ENCODE peak calls at places on chromosomes 6 and 20, in nine cellular contexts. One of them, this sample, is unnamed.

GRCh38 chr20:34883809-34884208 is 7.4 kb downstream of the ACSS2 start:
- DNase-seq in AG04450: no peak
- DNase-seq in tibial nerve: no peak
- DNase-seq in hepatocyte: no peak
- DNase-seq in WERI-Rb-1: no peak
- DNase-seq in left lung: no peak
- DNase-seq in neural progenitor cell: no peak
- DNase-seq in HFF-Myc: no peak
- DNase-seq in HCT116: no peak
- DNase-seq in this sample: no peak

GRCh38 chr6:90375681-90376439 is 79.2 kb upstream of the BACH2 start:
- DNase-seq in AG04450: peak
- DNase-seq in tibial nerve: peak
- DNase-seq in hepatocyte: no peak
- DNase-seq in WERI-Rb-1: no peak
- DNase-seq in left lung: no peak
- DNase-seq in neural progenitor cell: no peak
- DNase-seq in HFF-Myc: peak
- DNase-seq in HCT116: no peak
- DNase-seq in this sample: no peak

GRCh38 chr20:38877483-38877882 is 48.7 kb upstream of the FAM83D start:
- DNase-seq in AG04450: no peak
- DNase-seq in tibial nerve: no peak
- DNase-seq in hepatocyte: no peak
- DNase-seq in WERI-Rb-1: no peak
- DNase-seq in left lung: no peak
- DNase-seq in neural progenitor cell: no peak
- DNase-seq in HFF-Myc: no peak
- DNase-seq in HCT116: no peak
- DNase-seq in this sample: no peak

GRCh38 chr6:20840675-20841074 is 306.4 kb downstream of the CDKAL1 start:
- DNase-seq in AG04450: no peak
- DNase-seq in tibial nerve: no peak
- DNase-seq in hepatocyte: no peak
- DNase-seq in WERI-Rb-1: no peak
- DNase-seq in left lung: no peak
- DNase-seq in neural progenitor cell: no peak
- DNase-seq in HFF-Myc: no peak
- DNase-seq in HCT116: no peak
- DNase-seq in this sample: no peak

GRCh38 chr6:34340906-34341480 is 51.5 kb downstream of the NUDT3 start:
- DNase-seq in AG04450: no peak
- DNase-seq in tibial nerve: no peak
- DNase-seq in hepatocyte: no peak
- DNase-seq in WERI-Rb-1: no peak
- DNase-seq in left lung: no peak
- DNase-seq in neural progenitor cell: no peak
- DNase-seq in HFF-Myc: no peak
- DNase-seq in HCT116: no peak
- DNase-seq in this sample: no peak

GRCh38 chr6:112004397-112005341 is 49.2 kb upstream of the CCN6 start:
- DNase-seq in AG04450: no peak
- DNase-seq in tibial nerve: peak
- DNase-seq in hepatocyte: no peak
- DNase-seq in WERI-Rb-1: no peak
- DNase-seq in left lung: no peak
- DNase-seq in neural progenitor cell: no peak
- DNase-seq in HFF-Myc: no peak
- DNase-seq in HCT116: no peak
- DNase-seq in this sample: no peak

GRCh38 chr6:144314003-144314485 is 28.9 kb downstream of the UTRN start:
- DNase-seq in AG04450: peak
- DNase-seq in tibial nerve: peak
- DNase-seq in hepatocyte: no peak
- DNase-seq in WERI-Rb-1: no peak
- DNase-seq in left lung: peak
- DNase-seq in neural progenitor cell: no peak
- DNase-seq in HFF-Myc: no peak
- DNase-seq in HCT116: no peak
- DNase-seq in this sample: no peak

GRCh38 chr20:11380283-11380682 is 537.4 kb upstream of the BTBD3 start:
- DNase-seq in AG04450: no peak
- DNase-seq in tibial nerve: no peak
- DNase-seq in hepatocyte: no peak
- DNase-seq in WERI-Rb-1: no peak
- DNase-seq in left lung: no peak
- DNase-seq in neural progenitor cell: no peak
- DNase-seq in HFF-Myc: no peak
- DNase-seq in HCT116: no peak
- DNase-seq in this sample: no peak

GRCh38 chr6:56790424-56790823 is 147.7 kb upstream of the DST start:
- DNase-seq in AG04450: no peak
- DNase-seq in tibial nerve: no peak
- DNase-seq in hepatocyte: no peak
- DNase-seq in WERI-Rb-1: no peak
- DNase-seq in left lung: no peak
- DNase-seq in neural progenitor cell: no peak
- DNase-seq in HFF-Myc: no peak
- DNase-seq in HCT116: no peak
- DNase-seq in this sample: no peak

GRCh38 chr6:56795852-56796532 is 153.3 kb upstream of the DST start:
- DNase-seq in AG04450: no peak
- DNase-seq in tibial nerve: no peak
- DNase-seq in hepatocyte: no peak
- DNase-seq in WERI-Rb-1: no peak
- DNase-seq in left lung: no peak
- DNase-seq in neural progenitor cell: no peak
- DNase-seq in HFF-Myc: no peak
- DNase-seq in HCT116: no peak
- DNase-seq in this sample: no peak

GRCh38 chr6:56794421-56794820 is 151.7 kb upstream of the DST start:
- DNase-seq in AG04450: no peak
- DNase-seq in tibial nerve: no peak
- DNase-seq in hepatocyte: no peak
- DNase-seq in WERI-Rb-1: no peak
- DNase-seq in left lung: no peak
- DNase-seq in neural progenitor cell: no peak
- DNase-seq in HFF-Myc: no peak
- DNase-seq in HCT116: no peak
- DNase-seq in this sample: no peak

GRCh38 chr6:56789879-56790278 is 147.2 kb upstream of the DST start:
- DNase-seq in AG04450: no peak
- DNase-seq in tibial nerve: no peak
- DNase-seq in hepatocyte: no peak
- DNase-seq in WERI-Rb-1: no peak
- DNase-seq in left lung: no peak
- DNase-seq in neural progenitor cell: no peak
- DNase-seq in HFF-Myc: no peak
- DNase-seq in HCT116: no peak
- DNase-seq in this sample: no peak

DNA sequence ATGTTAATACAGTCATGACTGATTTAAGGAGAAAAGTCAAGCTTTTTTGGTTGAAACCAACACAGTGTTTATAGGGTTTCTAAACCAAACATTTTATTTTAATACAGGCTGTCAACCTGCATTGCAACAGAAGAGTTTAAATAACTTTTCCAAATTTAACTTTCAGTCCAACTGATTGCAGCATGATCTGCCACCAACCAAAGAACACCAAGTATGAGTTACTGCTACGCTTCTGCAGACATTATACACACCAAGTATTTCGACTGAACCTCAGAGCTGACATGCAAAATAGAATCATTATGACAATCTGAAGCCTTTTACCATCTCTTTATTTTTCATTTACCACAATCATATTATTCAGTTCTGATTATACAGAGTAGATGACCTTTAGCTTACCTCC is 151.2 kb upstream of the DST start:
- DNase-seq in AG04450: no peak
- DNase-seq in tibial nerve: no peak
- DNase-seq in hepatocyte: no peak
- DNase-seq in WERI-Rb-1: no peak
- DNase-seq in left lung: no peak
- DNase-seq in neural progenitor cell: no peak
- DNase-seq in HFF-Myc: no peak
- DNase-seq in HCT116: no peak
- DNase-seq in this sample: no peak
- H3K4me3 ChIP-seq in AG04450: no peak
- H3K4me3 ChIP-seq in tibial nerve: no peak
- H3K4me3 ChIP-seq in hepatocyte: no peak
- H3K4me3 ChIP-seq in WERI-Rb-1: no peak
- H3K4me3 ChIP-seq in left lung: no peak
- H3K4me3 ChIP-seq in neural progenitor cell: no peak
- H3K4me3 ChIP-seq in HFF-Myc: no peak
- H3K4me3 ChIP-seq in HCT116: no peak
- H3K4me3 ChIP-seq in this sample: no peak

GRCh38 chr20:51767018-51767866 is 948 bp downstream of the ATP9A start:
- DNase-seq in AG04450: no peak
- DNase-seq in tibial nerve: peak
- DNase-seq in hepatocyte: peak
- DNase-seq in WERI-Rb-1: peak
- DNase-seq in left lung: peak
- DNase-seq in neural progenitor cell: peak
- DNase-seq in HFF-Myc: no peak
- DNase-seq in HCT116: peak
- DNase-seq in this sample: no peak

GRCh38 chr20:51769941-51770615 is 1.9 kb upstream of the ATP9A start:
- DNase-seq in AG04450: no peak
- DNase-seq in tibial nerve: no peak
- DNase-seq in hepatocyte: no peak
- DNase-seq in WERI-Rb-1: no peak
- DNase-seq in left lung: no peak
- DNase-seq in neural progenitor cell: no peak
- DNase-seq in HFF-Myc: no peak
- DNase-seq in HCT116: no peak
- DNase-seq in this sample: no peak

GRCh38 chr20:51768759-51769517 is 748 bp upstream of the ATP9A start:
- DNase-seq in AG04450: no peak
- DNase-seq in tibial nerve: no peak
- DNase-seq in hepatocyte: no peak
- DNase-seq in WERI-Rb-1: no peak
- DNase-seq in left lung: no peak
- DNase-seq in neural progenitor cell: no peak
- DNase-seq in HFF-Myc: no peak
- DNase-seq in HCT116: no peak
- DNase-seq in this sample: no peak

GRCh38 chr20:51763965-51764602 is 4.1 kb downstream of the ATP9A start:
- DNase-seq in AG04450: no peak
- DNase-seq in tibial nerve: no peak
- DNase-seq in hepatocyte: no peak
- DNase-seq in WERI-Rb-1: no peak
- DNase-seq in left lung: no peak
- DNase-seq in neural progenitor cell: no peak
- DNase-seq in HFF-Myc: no peak
- DNase-seq in HCT116: no peak
- DNase-seq in this sample: no peak

DNA sequence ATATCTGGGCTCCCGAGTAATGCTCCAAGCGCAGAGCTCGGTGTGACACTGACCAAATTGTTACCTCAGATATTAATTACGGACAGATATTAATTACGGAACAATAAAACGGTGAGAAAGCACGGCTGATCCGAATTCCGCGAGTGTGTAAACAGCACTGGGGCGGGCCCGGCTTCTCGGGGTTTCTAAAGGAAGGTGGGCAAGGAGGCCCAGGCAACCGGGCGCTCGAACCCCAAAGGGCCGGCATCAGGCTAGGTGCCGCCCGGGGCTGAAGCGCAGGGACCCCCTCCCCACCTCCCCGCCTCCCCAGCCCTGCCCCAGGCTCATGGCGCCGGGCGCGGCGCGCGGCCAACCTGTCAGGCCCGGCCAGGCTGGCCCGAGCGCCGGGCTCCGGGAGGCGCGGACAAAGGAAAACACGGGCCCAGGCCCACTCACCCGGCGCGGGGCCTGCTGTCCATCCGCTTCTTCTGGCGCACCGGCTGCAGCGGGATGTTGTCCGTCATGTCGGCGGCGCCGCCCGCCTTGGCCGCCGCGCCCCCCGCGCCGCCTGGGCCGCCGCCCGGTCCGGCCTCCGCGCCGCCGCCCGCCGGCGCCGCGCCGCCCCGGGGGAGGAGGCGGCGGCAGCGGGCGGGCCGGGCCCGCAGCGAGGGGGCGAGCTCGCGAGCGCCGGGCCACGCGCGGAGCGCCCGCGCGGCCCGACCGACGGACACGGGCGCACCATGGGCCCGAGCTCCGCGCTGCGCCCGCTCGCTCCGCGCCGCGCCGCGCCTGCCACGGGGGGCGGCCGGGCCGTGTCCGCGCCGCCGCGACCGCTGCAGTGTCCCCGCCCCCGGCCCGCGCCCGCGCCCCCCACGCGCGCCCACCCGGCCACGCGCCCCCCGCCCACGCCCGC is at the start of gene ATP9A:
- DNase-seq in AG04450: no peak
- DNase-seq in tibial nerve: no peak
- DNase-seq in hepatocyte: peak
- DNase-seq in WERI-Rb-1: peak
- DNase-seq in left lung: peak
- DNase-seq in neural progenitor cell: peak
- DNase-seq in HFF-Myc: no peak
- DNase-seq in HCT116: no peak
- DNase-seq in this sample: no peak
- H3K4me3 ChIP-seq in AG04450: peak
- H3K4me3 ChIP-seq in tibial nerve: peak
- H3K4me3 ChIP-seq in hepatocyte: peak
- H3K4me3 ChIP-seq in WERI-Rb-1: peak
- H3K4me3 ChIP-seq in left lung: peak
- H3K4me3 ChIP-seq in neural progenitor cell: peak
- H3K4me3 ChIP-seq in HFF-Myc: peak
- H3K4me3 ChIP-seq in HCT116: peak
- H3K4me3 ChIP-seq in this sample: peak

GRCh38 chr20:46650575-46651090 is 626 bp downstream of the SLC13A3 start:
- DNase-seq in AG04450: no peak
- DNase-seq in tibial nerve: no peak
- DNase-seq in hepatocyte: no peak
- DNase-seq in WERI-Rb-1: no peak
- DNase-seq in left lung: no peak
- DNase-seq in neural progenitor cell: no peak
- DNase-seq in HFF-Myc: no peak
- DNase-seq in HCT116: no peak
- DNase-seq in this sample: no peak

GRCh38 chr20:46649650-46649949 is 1.7 kb downstream of the SLC13A3 start:
- DNase-seq in AG04450: no peak
- DNase-seq in tibial nerve: no peak
- DNase-seq in hepatocyte: no peak
- DNase-seq in WERI-Rb-1: no peak
- DNase-seq in left lung: no peak
- DNase-seq in neural progenitor cell: no peak
- DNase-seq in HFF-Myc: no peak
- DNase-seq in HCT116: no peak
- DNase-seq in this sample: no peak

GRCh38 chr20:46652699-46653098 is 1.4 kb upstream of the SLC13A3 start:
- DNase-seq in AG04450: no peak
- DNase-seq in tibial nerve: no peak
- DNase-seq in hepatocyte: no peak
- DNase-seq in WERI-Rb-1: no peak
- DNase-seq in left lung: no peak
- DNase-seq in neural progenitor cell: no peak
- DNase-seq in HFF-Myc: no peak
- DNase-seq in HCT116: no peak
- DNase-seq in this sample: no peak

GRCh38 chr20:46649965-46650542 is 1.2 kb downstream of the SLC13A3 start:
- DNase-seq in AG04450: no peak
- DNase-seq in tibial nerve: no peak
- DNase-seq in hepatocyte: no peak
- DNase-seq in WERI-Rb-1: no peak
- DNase-seq in left lung: no peak
- DNase-seq in neural progenitor cell: no peak
- DNase-seq in HFF-Myc: no peak
- DNase-seq in HCT116: no peak
- DNase-seq in this sample: no peak

DNA sequence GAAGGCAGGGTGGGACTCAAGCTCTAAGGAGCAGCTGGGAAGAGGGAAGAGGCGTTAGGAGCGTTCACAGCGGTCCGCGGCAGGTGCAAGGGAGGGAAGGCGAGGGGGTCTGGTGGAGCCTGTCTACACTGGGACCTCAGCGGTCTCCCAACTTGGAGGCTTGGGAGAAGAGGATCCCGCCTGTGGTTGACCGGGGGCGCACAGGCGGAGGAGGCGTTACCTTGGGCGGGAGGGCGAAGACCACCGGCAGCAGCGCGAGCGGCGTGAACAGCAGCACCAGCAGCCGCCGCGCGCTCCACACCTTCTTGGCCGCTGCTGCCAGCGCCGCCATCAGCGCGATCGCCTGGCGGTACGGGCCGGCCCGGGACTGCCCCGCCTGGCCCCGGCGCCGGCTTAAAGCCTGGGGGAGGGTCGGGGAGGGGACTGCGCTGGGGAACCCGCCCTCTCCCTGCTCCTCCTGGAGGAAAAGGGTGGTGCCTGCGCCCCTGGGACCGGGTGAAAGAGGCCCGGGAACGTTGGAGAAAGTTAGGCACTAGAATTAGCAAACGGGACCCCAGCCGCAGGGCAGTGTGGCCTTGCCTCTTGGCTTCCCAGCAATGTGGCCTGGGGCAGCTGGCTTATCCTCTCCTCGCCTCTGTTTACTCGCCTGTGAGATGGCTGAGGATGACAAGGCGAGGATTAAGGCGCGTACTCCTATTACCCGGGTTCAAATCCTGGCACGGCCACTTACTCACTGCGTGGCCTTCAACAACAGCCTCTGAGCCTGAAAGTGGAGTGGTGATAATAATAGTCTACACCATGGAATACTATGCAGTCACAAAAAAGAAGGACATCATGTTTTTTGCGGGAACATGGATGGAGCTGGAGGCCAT is at the start of gene SLC13A3:
- DNase-seq in AG04450: no peak
- DNase-seq in tibial nerve: no peak
- DNase-seq in hepatocyte: peak
- DNase-seq in WERI-Rb-1: no peak
- DNase-seq in left lung: no peak
- DNase-seq in neural progenitor cell: peak
- DNase-seq in HFF-Myc: no peak
- DNase-seq in HCT116: no peak
- DNase-seq in this sample: no peak
- H3K4me3 ChIP-seq in AG04450: no peak
- H3K4me3 ChIP-seq in tibial nerve: peak
- H3K4me3 ChIP-seq in hepatocyte: no peak
- H3K4me3 ChIP-seq in WERI-Rb-1: no peak
- H3K4me3 ChIP-seq in left lung: no peak
- H3K4me3 ChIP-seq in neural progenitor cell: peak
- H3K4me3 ChIP-seq in HFF-Myc: no peak
- H3K4me3 ChIP-seq in HCT116: no peak
- H3K4me3 ChIP-seq in this sample: no peak

GRCh38 chr6:99613705-99614429 is 7.2 kb downstream of the PRDM13 start:
- DNase-seq in AG04450: no peak
- DNase-seq in tibial nerve: no peak
- DNase-seq in hepatocyte: peak
- DNase-seq in WERI-Rb-1: peak
- DNase-seq in left lung: peak
- DNase-seq in neural progenitor cell: peak
- DNase-seq in HFF-Myc: no peak
- DNase-seq in HCT116: no peak
- DNase-seq in this sample: no peak
- H3K4me3 ChIP-seq in AG04450: peak
- H3K4me3 ChIP-seq in tibial nerve: peak
- H3K4me3 ChIP-seq in hepatocyte: peak
- H3K4me3 ChIP-seq in WERI-Rb-1: peak
- H3K4me3 ChIP-seq in left lung: peak
- H3K4me3 ChIP-seq in neural progenitor cell: peak
- H3K4me3 ChIP-seq in HFF-Myc: peak
- H3K4me3 ChIP-seq in HCT116: no peak
- H3K4me3 ChIP-seq in this sample: peak

This sample was measured in esophagus squamous epithelium.